ENCODE peak calls at places on chromosomes 1 and 21, in nine cellular contexts. Q is GM19239; W is stimulated activated CD8-positive, alpha-beta memory T cell treated with anti-CD3 and anti-CD28 coated beads, Interleukin-12 subunit alpha, Interleukin-12 subunit beta, amount 100 ng/mL, for 4 hours; U is AG10803; K is small intestine; T is NCI-H345; B is nucleus accumbens; V is left ventricle myocardium inferior; X is cardiac muscle cell. N is an unnamed sample.

GRCh38 chr1:178057863-178058576 is 35.9 kb upstream of the RASAL2 start:
- DNase-seq in V (peak; percentile 81), W (no peak), Q (no peak), K (no peak), B (no peak), U (peak; percentile 81), X (peak; percentile 94), T (no peak), N (no peak)

GRCh38 chr1:183272390-183272801 is 86.3 kb downstream of the LAMC2 start:
- DNase-seq in V (no peak), K (no peak), U (peak; percentile 98), T (no peak), W (no peak), B (no peak), X (peak; percentile 48), Q (no peak), N (no peak)

GRCh38 chr21:32611471-32611997 is 643 bp downstream of the CFAP298 start:
- DNase-seq in X (peak; percentile 32), Q (peak; percentile 22), U (peak; percentile 18), V (no peak), W (peak; percentile 13), B (no peak), K (peak; percentile 24), T (peak; percentile 30), N (no peak)

GRCh38 chr1:78673120-78673519 is 23.5 kb downstream of the IFI44 start:
- DNase-seq in T (peak; percentile 50), W (no peak), V (no peak), X (no peak), U (no peak), K (peak; percentile 3), B (no peak), Q (no peak), N (no peak)

GRCh38 chr1:156245451-156246232 is 2.2 kb downstream of the PAQR6 start:
- DNase-seq in U (no peak), B (no peak), V (no peak), K (peak; percentile 38), T (peak; percentile 78), W (no peak), X (peak; percentile 33), Q (peak; percentile 50), N (no peak)

GRCh38 chr1:4161271-4162006 is 261.4 kb upstream of the C1orf174 start:
- DNase-seq in U (no peak), Q (no peak), W (no peak), T (no peak), K (no peak), V (no peak), B (no peak), X (no peak), N (no peak)

GRCh38 chr1:235088440-235088839 is 40.2 kb downstream of the TOMM20 start:
- DNase-seq in Q (no peak), X (no peak), U (no peak), B (no peak), W (no peak), T (no peak), K (no peak), V (no peak), N (no peak)

GRCh38 chr1:200488375-200489165 is 78.7 kb upstream of the ZNF281 start:
- DNase-seq in T (peak; percentile 67), U (peak; percentile 87), B (peak; percentile 38), X (peak; percentile 89), Q (peak; percentile 40), V (no peak), K (peak; percentile 82), W (no peak), N (peak; percentile 25)

GRCh38 chr21:33643658-33644311 is 1.5 kb downstream of the ITSN1 start:
- DNase-seq in B (no peak), U (no peak), X (peak; percentile 34), K (no peak), V (no peak), W (no peak), T (no peak), Q (no peak), N (no peak)

GRCh38 chr1:84758968-84759491 is 68.8 kb upstream of the SSX2IP start:
- DNase-seq in U (peak; percentile 49), B (no peak), X (peak; percentile 41), K (peak; percentile 8), W (no peak), Q (no peak), V (no peak), T (peak; percentile 12), N (no peak)

GRCh38 chr1:51416910-51417309 is 86.5 kb upstream of the TTC39A start:
- DNase-seq in U (no peak), Q (no peak), X (no peak), T (no peak), V (no peak), K (no peak), W (no peak), B (no peak), N (no peak)

GRCh38 chr1:221667504-221667903 is 74.4 kb downstream of the DUSP10 start:
- DNase-seq in W (no peak), Q (no peak), B (no peak), X (peak; percentile 72), U (peak; percentile 59), V (no peak), K (no peak), T (no peak), N (no peak)

GRCh38 chr21:44911384-44912157 is 9.1 kb downstream of the ITGB2 start:
- DNase-seq in Q (peak; percentile 69), U (no peak), X (no peak), W (no peak), B (peak; percentile 24), K (peak; percentile 94), T (peak; percentile 96), V (peak; percentile 82), N (no peak)

GRCh38 chr1:174671826-174672225 is 224.1 kb downstream of the GPR52 start:
- DNase-seq in B (no peak), K (no peak), X (no peak), Q (no peak), W (no peak), U (no peak), T (no peak), V (no peak), N (no peak)

N was measured in GM12864.